ENCODE peak calls at places on chromosome 17, in nine cellular contexts. F is AG10803; S is caudate nucleus; U is A549; X is activated T-cell treated with anti-CD3 and anti-CD28 coated beads for 1 hour; L is NCI-H345; K is iris pigment epithelial cell; C is NCI-H1694 treated with DMSO at 0.1 percent for 48 hours; W is stimulated activated CD8-positive, alpha-beta memory T cell treated with anti-CD3 and anti-CD28 coated beads, Interleukin-2, amount 100 ng/mL, for 48 hours. J is an unnamed sample.

GRCh38 chr17:58351710-58352017 is 337 bp downstream of the SUPT4H1 start:
- DNase-seq in F (no peak), S (no peak), U (no peak), X (no peak), L (no peak), K (peak), C (no peak), W (no peak), J (no peak)

GRCh38 chr17:45021607-45022287 is 29.7 kb downstream of the DCAKD start:
- DNase-seq in F (peak), S (no peak), U (peak), X (peak), L (peak), K (peak), C (peak), W (peak), J (peak)

GRCh38 chr17:57986841-57987581 is 1.0 kb downstream of the VEZF1 start:
- DNase-seq in F (peak), S (no peak), U (peak), X (peak), L (peak), K (peak), C (no peak), W (no peak), J (peak)

GRCh38 chr17:22221344-22221743 is 529.0 kb downstream of the KCNJ18 start:
- DNase-seq in F (no peak), S (no peak), U (no peak), X (no peak), L (no peak), K (no peak), C (no peak), W (no peak), J (no peak)

GRCh38 chr17:36072431-36073121 is 8.5 kb downstream of the CCL18 start:
- DNase-seq in F (peak), S (no peak), U (peak), X (peak), L (no peak), K (peak), C (no peak), W (peak), J (peak)

GRCh38 chr17:17119533-17119932 is 77.3 kb downstream of the MPRIP start:
- DNase-seq in F (peak), S (no peak), U (peak), X (peak), L (no peak), K (peak), C (no peak), W (peak), J (no peak)

GRCh38 chr17:63240106-63240505 is 206.0 kb downstream of the CYB561 start:
- DNase-seq in F (no peak), S (no peak), U (no peak), X (no peak), L (no peak), K (no peak), C (no peak), W (no peak), J (no peak)

GRCh38 chr17:12982224-12982623 is 35.6 kb downstream of the ELAC2 start:
- DNase-seq in F (no peak), S (no peak), U (no peak), X (no peak), L (no peak), K (no peak), C (no peak), W (no peak), J (no peak)